ENCODE peak calls at places on chromosomes 2 and 18, in ten cellular contexts. R, W, V, C, Q, M, L, J, B and Z are unnamed samples.
A peak's percentile ranks its signal among the peaks of the same experiment; 100 is the strongest.

GRCh38 chr2:240586919-240587800 is 626 bp downstream of the CAPN10 start:
- DNase-seq in R (peak; percentile 69), W (no peak), V (peak; percentile 40), C (peak; percentile 5), Q (no peak), M (peak; percentile 63), L (peak; percentile 60), J (no peak), B (no peak), Z (peak; percentile 33)

GRCh38 chr2:236643480-236643879 is 73.9 kb downstream of the ACKR3 start:
- DNase-seq in R (no peak), W (no peak), V (no peak), C (no peak), Q (no peak), M (peak; percentile 19), L (no peak), J (no peak), B (no peak), Z (no peak)

GRCh38 chr2:150091896-150092295 is 395.6 kb downstream of the RND3 start:
- DNase-seq in R (no peak), W (no peak), V (no peak), C (no peak), Q (no peak), M (no peak), L (no peak), J (no peak), B (no peak), Z (no peak)

GRCh38 chr2:46914578-46915230 is 902 bp downstream of the MCFD2 start:
- DNase-seq in R (no peak), W (no peak), V (no peak), C (no peak), Q (no peak), M (no peak), L (no peak), J (no peak), B (no peak), Z (no peak)

GRCh38 chr18:572499-573289 is 7.5 kb upstream of the CETN1 start:
- DNase-seq in R (no peak), W (no peak), V (no peak), C (no peak), Q (no peak), M (no peak), L (no peak), J (no peak), B (no peak), Z (no peak)

GRCh38 chr18:62737474-62737873 is 22.1 kb downstream of the PHLPP1 start:
- DNase-seq in R (no peak), W (no peak), V (no peak), C (no peak), Q (no peak), M (no peak), L (no peak), J (no peak), B (no peak), Z (no peak)

GRCh38 chr2:8424997-8425900 is 256.6 kb upstream of the ID2 start:
- DNase-seq in R (no peak), W (peak; percentile 6), V (no peak), C (no peak), Q (no peak), M (peak; percentile 22), L (no peak), J (no peak), B (no peak), Z (peak; percentile 82)

GRCh38 chr18:32769242-32770180 is 3.3 kb downstream of the KLHL14 start:
- DNase-seq in R (no peak), W (no peak), V (peak; percentile 33), C (no peak), Q (no peak), M (peak; percentile 39), L (no peak), J (no peak), B (no peak), Z (no peak)

GRCh38 chr2:100237046-100237615 is 85.2 kb downstream of the LONRF2 start:
- DNase-seq in R (no peak), W (no peak), V (no peak), C (no peak), Q (no peak), M (no peak), L (no peak), J (no peak), B (no peak), Z (no peak)

GRCh38 chr2:124640221-124640750 is 615.2 kb downstream of the CNTNAP5 start:
- DNase-seq in R (no peak), W (no peak), V (no peak), C (no peak), Q (no peak), M (no peak), L (no peak), J (no peak), B (no peak), Z (no peak)

GRCh38 chr18:24600076-24600654 is 139.7 kb downstream of the HRH4 start:
- DNase-seq in R (no peak), W (no peak), V (peak; percentile 57), C (peak; percentile 36), Q (peak; percentile 43), M (no peak), L (no peak), J (peak; percentile 49), B (peak; percentile 76), Z (peak; percentile 59)

GRCh38 chr2:3117650-3118216 is 259.9 kb downstream of the EIPR1 start:
- DNase-seq in R (no peak), W (no peak), V (no peak), C (no peak), Q (no peak), M (peak; percentile 13), L (no peak), J (no peak), B (no peak), Z (no peak)

GRCh38 chr2:12389354-12390045 is 327.2 kb upstream of the TRIB2 start:
- DNase-seq in R (no peak), W (no peak), V (no peak), C (peak; percentile 2), Q (no peak), M (no peak), L (peak; percentile 8), J (peak; percentile 47), B (no peak), Z (no peak)

GRCh38 chr2:147368306-147368705 is 476.5 kb upstream of the ACVR2A start:
- DNase-seq in R (no peak), W (no peak), V (no peak), C (no peak), Q (no peak), M (no peak), L (no peak), J (no peak), B (no peak), Z (no peak)

GRCh38 chr2:54457326-54458023 is 1.3 kb downstream of the SPTBN1 start:
- DNase-seq in R (no peak), W (no peak), V (peak; percentile 34), C (no peak), Q (no peak), M (no peak), L (peak; percentile 34), J (no peak), B (peak; percentile 59), Z (peak; percentile 62)

GRCh38 chr2:27690052-27690451 is 26.4 kb downstream of the SLC4A1AP start:
- DNase-seq in R (no peak), W (no peak), V (no peak), C (no peak), Q (no peak), M (no peak), L (no peak), J (no peak), B (no peak), Z (no peak)

GRCh38 chr2:158817596-158817995 is 22.5 kb downstream of the DAPL1 start:
- DNase-seq in R (no peak), W (no peak), V (no peak), C (peak; percentile 25), Q (no peak), M (no peak), L (no peak), J (peak; percentile 34), B (no peak), Z (no peak)

GRCh38 chr2:35468271-35468670 is 887.3 kb upstream of the CRIM1 start:
- DNase-seq in R (no peak), W (no peak), V (no peak), C (no peak), Q (no peak), M (no peak), L (no peak), J (no peak), B (no peak), Z (no peak)

GRCh38 chr2:75089471-75089870 is 109.8 kb downstream of the TACR1 start:
- DNase-seq in R (no peak), W (no peak), V (no peak), C (no peak), Q (no peak), M (no peak), L (no peak), J (no peak), B (no peak), Z (no peak)

GRCh38 chr18:76720683-76721082 is 101.7 kb upstream of the ZNF236 start:
- DNase-seq in R (peak; percentile 43), W (no peak), V (no peak), C (no peak), Q (no peak), M (no peak), L (no peak), J (no peak), B (no peak), Z (no peak)

GRCh38 chr2:205731521-205731965 is 49.2 kb downstream of the NRP2 start:
- DNase-seq in R (no peak), W (no peak), V (no peak), C (peak; percentile 78), Q (no peak), M (no peak), L (no peak), J (no peak), B (no peak), Z (no peak)

GRCh38 chr2:68594041-68594440 is 49.3 kb upstream of the PROKR1 start:
- DNase-seq in R (no peak), W (no peak), V (no peak), C (no peak), Q (no peak), M (no peak), L (no peak), J (peak; percentile 5), B (no peak), Z (no peak)

GRCh38 chr2:109063326-109063670 is 65.7 kb upstream of the SH3RF3 start:
- DNase-seq in R (peak; percentile 54), W (no peak), V (no peak), C (no peak), Q (no peak), M (no peak), L (no peak), J (no peak), B (peak; percentile 47), Z (no peak)

GRCh38 chr2:45699032-45699658 is 47.7 kb downstream of the PRKCE start:
- DNase-seq in R (no peak), W (no peak), V (no peak), C (peak; percentile 76), Q (peak; percentile 21), M (no peak), L (peak; percentile 78), J (peak; percentile 86), B (no peak), Z (no peak)